ENCODE peak calls at places on chromosomes 3 and 15, in seven cellular contexts. One of them, this sample, is unnamed. For H3K4me1, the result is how much of the 10 kb centered on the place peaks cover.

GRCh38 chr3:56086355-56086754 is 381.9 kb downstream of the ERC2 start:
- DNase-seq in upper lobe of right lung: no peak
- DNase-seq in CD8-positive, alpha-beta T cell: no peak
- DNase-seq in adrenal gland: no peak
- DNase-seq in Peyer's patch: no peak
- DNase-seq in ascending aorta: no peak
- DNase-seq in transverse colon: no peak
- DNase-seq in this sample: no peak

GRCh38 chr3:13879946-13880810 is at the start of gene WNT7A:
- DNase-seq in upper lobe of right lung: peak
- DNase-seq in ascending aorta: no peak
- DNase-seq in adrenal gland: no peak
- DNase-seq in transverse colon: no peak
- DNase-seq in Peyer's patch: no peak
- DNase-seq in CD8-positive, alpha-beta T cell: no peak
- DNase-seq in this sample: peak

GRCh38 chr15:88393719-88394519 is 73.3 kb downstream of the MRPL46 start:
- DNase-seq in adrenal gland: no peak
- DNase-seq in CD8-positive, alpha-beta T cell: no peak
- DNase-seq in Peyer's patch: no peak
- DNase-seq in ascending aorta: no peak
- DNase-seq in upper lobe of right lung: no peak
- DNase-seq in transverse colon: no peak
- DNase-seq in this sample: no peak

GRCh38 chr3:72265250-72265649 is 480.3 kb upstream of the PROK2 start:
- DNase-seq in adrenal gland: no peak
- DNase-seq in upper lobe of right lung: no peak
- DNase-seq in transverse colon: no peak
- DNase-seq in ascending aorta: no peak
- DNase-seq in Peyer's patch: no peak
- DNase-seq in CD8-positive, alpha-beta T cell: no peak
- DNase-seq in this sample: no peak

GRCh38 chr3:175005881-175006280 is 146.7 kb downstream of the NAALADL2 start:
- DNase-seq in transverse colon: no peak
- DNase-seq in CD8-positive, alpha-beta T cell: no peak
- DNase-seq in ascending aorta: no peak
- DNase-seq in adrenal gland: no peak
- DNase-seq in upper lobe of right lung: no peak
- DNase-seq in Peyer's patch: no peak
- DNase-seq in this sample: no peak

GRCh38 chr15:38996111-38996541 is 431.5 kb upstream of the RASGRP1 start:
- DNase-seq in CD8-positive, alpha-beta T cell: no peak
- DNase-seq in Peyer's patch: no peak
- DNase-seq in ascending aorta: no peak
- DNase-seq in adrenal gland: no peak
- DNase-seq in upper lobe of right lung: no peak
- DNase-seq in transverse colon: no peak
- DNase-seq in this sample: no peak

GRCh38 chr3:148992027-148992634 is 791 bp downstream of the GYG1 start:
- DNase-seq in adrenal gland: peak
- DNase-seq in ascending aorta: peak
- DNase-seq in Peyer's patch: peak
- DNase-seq in upper lobe of right lung: peak
- DNase-seq in transverse colon: peak
- DNase-seq in CD8-positive, alpha-beta T cell: no peak
- DNase-seq in this sample: no peak

GRCh38 chr15:69908518-69909420 is 188.9 kb downstream of the TLE3 start:
- DNase-seq in transverse colon: no peak
- DNase-seq in upper lobe of right lung: no peak
- DNase-seq in Peyer's patch: no peak
- DNase-seq in CD8-positive, alpha-beta T cell: no peak
- DNase-seq in adrenal gland: no peak
- DNase-seq in ascending aorta: no peak
- DNase-seq in this sample: no peak

GRCh38 chr3:174355505-174355904 is 503.6 kb upstream of the NAALADL2 start:
- DNase-seq in ascending aorta: no peak
- DNase-seq in CD8-positive, alpha-beta T cell: no peak
- DNase-seq in transverse colon: no peak
- DNase-seq in upper lobe of right lung: no peak
- DNase-seq in adrenal gland: no peak
- DNase-seq in Peyer's patch: no peak
- DNase-seq in this sample: no peak

GRCh38 chr3:142218703-142219102 is 6.7 kb downstream of the GK5 start:
- DNase-seq in ascending aorta: no peak
- DNase-seq in transverse colon: no peak
- DNase-seq in Peyer's patch: no peak
- DNase-seq in upper lobe of right lung: no peak
- DNase-seq in CD8-positive, alpha-beta T cell: no peak
- DNase-seq in adrenal gland: no peak
- DNase-seq in this sample: no peak

GRCh38 chr3:25297667-25298585 is 130.1 kb upstream of the RARB start:
- DNase-seq in upper lobe of right lung: no peak
- DNase-seq in ascending aorta: no peak
- DNase-seq in adrenal gland: no peak
- DNase-seq in CD8-positive, alpha-beta T cell: no peak
- DNase-seq in transverse colon: no peak
- DNase-seq in Peyer's patch: no peak
- DNase-seq in this sample: no peak

GRCh38 chr3:175258763-175259162 is 399.6 kb downstream of the NAALADL2 start:
- DNase-seq in Peyer's patch: no peak
- DNase-seq in CD8-positive, alpha-beta T cell: no peak
- DNase-seq in upper lobe of right lung: no peak
- DNase-seq in adrenal gland: no peak
- DNase-seq in ascending aorta: no peak
- DNase-seq in transverse colon: no peak
- DNase-seq in this sample: no peak

GRCh38 chr3:66565301-66565700 is 64.5 kb upstream of the LRIG1 start:
- DNase-seq in adrenal gland: no peak
- DNase-seq in ascending aorta: no peak
- DNase-seq in upper lobe of right lung: no peak
- DNase-seq in CD8-positive, alpha-beta T cell: no peak
- DNase-seq in Peyer's patch: no peak
- DNase-seq in transverse colon: no peak
- DNase-seq in this sample: no peak

GRCh38 chr15:56369234-56369633 is 4.0 kb downstream of the TEX9 start:
- DNase-seq in CD8-positive, alpha-beta T cell: no peak
- DNase-seq in upper lobe of right lung: no peak
- DNase-seq in transverse colon: no peak
- DNase-seq in Peyer's patch: no peak
- DNase-seq in ascending aorta: no peak
- DNase-seq in adrenal gland: no peak
- DNase-seq in this sample: no peak

GRCh38 chr15:34620122-34620521 is 36.7 kb upstream of the GOLGA8B start:
- DNase-seq in ascending aorta: no peak
- DNase-seq in CD8-positive, alpha-beta T cell: no peak
- DNase-seq in Peyer's patch: no peak
- DNase-seq in adrenal gland: no peak
- DNase-seq in upper lobe of right lung: no peak
- DNase-seq in transverse colon: no peak
- DNase-seq in this sample: no peak

GRCh38 chr3:179454887-179455286 is 3.6 kb upstream of the GNB4 start:
- DNase-seq in ascending aorta: no peak
- DNase-seq in upper lobe of right lung: no peak
- DNase-seq in adrenal gland: no peak
- DNase-seq in CD8-positive, alpha-beta T cell: no peak
- DNase-seq in Peyer's patch: no peak
- DNase-seq in transverse colon: no peak
- DNase-seq in this sample: no peak

GRCh38 chr15:69616558-69616957 is 163.9 kb downstream of the RPLP1 start:
- DNase-seq in upper lobe of right lung: no peak
- DNase-seq in Peyer's patch: no peak
- DNase-seq in adrenal gland: no peak
- DNase-seq in ascending aorta: no peak
- DNase-seq in CD8-positive, alpha-beta T cell: no peak
- DNase-seq in transverse colon: no peak
- DNase-seq in this sample: no peak

GRCh38 chr15:57656434-57656833 is 50.1 kb upstream of the POLR2M start:
- DNase-seq in CD8-positive, alpha-beta T cell: no peak
- DNase-seq in Peyer's patch: no peak
- DNase-seq in upper lobe of right lung: no peak
- DNase-seq in adrenal gland: no peak
- DNase-seq in ascending aorta: no peak
- DNase-seq in transverse colon: no peak
- DNase-seq in this sample: no peak

DNA sequence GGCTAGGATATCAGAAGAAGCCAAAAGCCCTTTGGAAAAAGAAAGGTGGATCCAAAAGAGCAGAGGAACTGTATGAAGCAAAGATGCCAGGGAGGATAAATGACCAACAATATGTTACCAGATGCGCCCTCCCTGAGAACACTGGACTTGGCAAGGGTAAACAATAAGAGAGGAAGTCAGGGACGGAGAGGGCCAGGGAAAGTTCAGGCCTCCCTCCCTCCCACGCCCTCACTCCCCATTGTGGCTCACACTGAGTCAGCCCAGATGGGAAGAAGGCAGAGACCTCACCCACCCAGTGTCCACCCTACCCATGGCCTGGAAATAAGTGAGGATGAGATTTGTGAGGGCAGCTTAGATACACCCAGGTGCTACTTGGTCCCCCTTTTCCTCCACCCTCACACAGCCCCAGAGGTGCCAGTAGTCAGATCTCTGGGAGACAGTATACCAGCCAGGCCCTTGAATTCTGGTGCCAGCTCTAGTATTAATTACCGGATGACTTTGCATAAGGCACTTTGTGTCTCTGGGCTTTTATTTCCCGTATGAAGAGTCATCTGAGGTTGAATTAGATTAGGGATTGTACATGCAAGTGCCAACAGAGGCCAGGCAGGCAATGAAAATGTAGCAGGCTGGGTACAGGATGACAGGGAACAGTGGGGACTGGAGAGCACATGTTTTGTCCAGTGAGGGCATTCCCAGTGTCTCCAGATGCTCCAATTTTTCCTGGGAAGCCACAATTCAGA is 35.1 kb upstream of the FRMD4B start:
- DNase-seq in adrenal gland: no peak
- DNase-seq in Peyer's patch: no peak
- DNase-seq in transverse colon: no peak
- DNase-seq in upper lobe of right lung: peak
- DNase-seq in CD8-positive, alpha-beta T cell: no peak
- DNase-seq in ascending aorta: peak
- DNase-seq in this sample: no peak
- H3K27ac ChIP-seq in adrenal gland: no peak
- H3K27ac ChIP-seq in Peyer's patch: no peak
- H3K27ac ChIP-seq in transverse colon: no peak
- H3K27ac ChIP-seq in upper lobe of right lung: peak
- H3K27ac ChIP-seq in CD8-positive, alpha-beta T cell: no peak
- H3K27ac ChIP-seq in ascending aorta: no peak
- H3K27ac ChIP-seq in this sample: peak

GRCh38 chr15:99121691-99122410 is 17.0 kb downstream of the SYNM start:
- DNase-seq in ascending aorta: no peak
- DNase-seq in CD8-positive, alpha-beta T cell: no peak
- DNase-seq in Peyer's patch: no peak
- DNase-seq in adrenal gland: no peak
- DNase-seq in transverse colon: no peak
- DNase-seq in upper lobe of right lung: no peak
- DNase-seq in this sample: no peak

GRCh38 chr15:99125061-99125990 is 20.4 kb downstream of the SYNM start:
- DNase-seq in transverse colon: no peak
- DNase-seq in Peyer's patch: no peak
- DNase-seq in adrenal gland: no peak
- DNase-seq in upper lobe of right lung: no peak
- DNase-seq in ascending aorta: peak
- DNase-seq in CD8-positive, alpha-beta T cell: no peak
- DNase-seq in this sample: no peak

GRCh38 chr15:99122831-99123705 is 18.2 kb downstream of the SYNM start:
- DNase-seq in CD8-positive, alpha-beta T cell: no peak
- DNase-seq in Peyer's patch: no peak
- DNase-seq in transverse colon: no peak
- DNase-seq in adrenal gland: no peak
- DNase-seq in ascending aorta: no peak
- DNase-seq in upper lobe of right lung: no peak
- DNase-seq in this sample: peak

GRCh38 chr15:99124641-99125040 is 19.8 kb downstream of the SYNM start:
- DNase-seq in transverse colon: no peak
- DNase-seq in adrenal gland: no peak
- DNase-seq in upper lobe of right lung: no peak
- DNase-seq in ascending aorta: peak
- DNase-seq in CD8-positive, alpha-beta T cell: no peak
- DNase-seq in Peyer's patch: no peak
- DNase-seq in this sample: no peak

GRCh38 chr15:99123706-99124451 is 19.0 kb downstream of the SYNM start:
- DNase-seq in Peyer's patch: peak
- DNase-seq in CD8-positive, alpha-beta T cell: no peak
- DNase-seq in transverse colon: peak
- DNase-seq in upper lobe of right lung: peak
- DNase-seq in adrenal gland: peak
- DNase-seq in ascending aorta: peak
- DNase-seq in this sample: peak
- H3K4me1 ChIP-seq in Peyer's patch: under half
- H3K4me1 ChIP-seq in CD8-positive, alpha-beta T cell: under half
- H3K4me1 ChIP-seq in transverse colon: under half
- H3K4me1 ChIP-seq in upper lobe of right lung: under half
- H3K4me1 ChIP-seq in adrenal gland: under half
- H3K4me1 ChIP-seq in ascending aorta: under half
- H3K4me1 ChIP-seq in this sample: under half

GRCh38 chr3:116192464-116192863 is 252.8 kb downstream of the LSAMP start:
- DNase-seq in upper lobe of right lung: no peak
- DNase-seq in transverse colon: no peak
- DNase-seq in CD8-positive, alpha-beta T cell: no peak
- DNase-seq in adrenal gland: no peak
- DNase-seq in ascending aorta: no peak
- DNase-seq in Peyer's patch: no peak
- DNase-seq in this sample: no peak

GRCh38 chr3:116186128-116186527 is 259.2 kb downstream of the LSAMP start:
- DNase-seq in upper lobe of right lung: no peak
- DNase-seq in CD8-positive, alpha-beta T cell: no peak
- DNase-seq in transverse colon: no peak
- DNase-seq in Peyer's patch: no peak
- DNase-seq in adrenal gland: no peak
- DNase-seq in ascending aorta: no peak
- DNase-seq in this sample: no peak

GRCh38 chr3:116190095-116190494 is 255.2 kb downstream of the LSAMP start:
- DNase-seq in upper lobe of right lung: no peak
- DNase-seq in Peyer's patch: no peak
- DNase-seq in CD8-positive, alpha-beta T cell: no peak
- DNase-seq in transverse colon: no peak
- DNase-seq in adrenal gland: no peak
- DNase-seq in ascending aorta: no peak
- DNase-seq in this sample: no peak

GRCh38 chr3:116188231-116188785 is 257.0 kb downstream of the LSAMP start:
- DNase-seq in Peyer's patch: no peak
- DNase-seq in upper lobe of right lung: no peak
- DNase-seq in ascending aorta: no peak
- DNase-seq in transverse colon: no peak
- DNase-seq in adrenal gland: no peak
- DNase-seq in CD8-positive, alpha-beta T cell: no peak
- DNase-seq in this sample: no peak
- H3K27ac ChIP-seq in Peyer's patch: no peak
- H3K27ac ChIP-seq in upper lobe of right lung: no peak
- H3K27ac ChIP-seq in ascending aorta: no peak
- H3K27ac ChIP-seq in transverse colon: no peak
- H3K27ac ChIP-seq in adrenal gland: no peak
- H3K27ac ChIP-seq in CD8-positive, alpha-beta T cell: no peak
- H3K27ac ChIP-seq in this sample: no peak

DNA sequence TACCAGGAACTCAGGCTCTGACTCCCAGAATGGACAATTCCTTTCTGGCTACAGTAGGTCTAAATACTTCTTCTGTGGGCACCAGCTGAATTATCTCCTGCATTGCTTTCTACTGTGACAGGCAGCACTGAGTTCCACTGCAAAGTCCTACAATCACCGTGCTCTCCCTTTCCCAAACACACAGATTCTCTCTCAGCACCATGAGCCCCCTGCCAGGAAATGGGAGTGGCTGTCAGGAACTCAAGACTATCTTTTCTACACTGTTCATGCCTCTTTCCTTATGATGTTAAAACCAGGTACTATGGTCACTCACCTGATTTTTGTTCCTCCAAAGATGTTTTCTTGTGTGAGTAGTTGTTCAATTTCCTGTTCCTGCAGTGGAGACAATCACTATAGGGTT is 383.4 kb downstream of the EPHA6 start:
- DNase-seq in transverse colon: no peak
- DNase-seq in adrenal gland: no peak
- DNase-seq in Peyer's patch: no peak
- DNase-seq in upper lobe of right lung: no peak
- DNase-seq in CD8-positive, alpha-beta T cell: no peak
- DNase-seq in ascending aorta: no peak
- DNase-seq in this sample: no peak
- H3K4me1 ChIP-seq in transverse colon: under half
- H3K4me1 ChIP-seq in adrenal gland: under half
- H3K4me1 ChIP-seq in Peyer's patch: under half
- H3K4me1 ChIP-seq in upper lobe of right lung: under half
- H3K4me1 ChIP-seq in CD8-positive, alpha-beta T cell: under half
- H3K4me1 ChIP-seq in ascending aorta: under half
- H3K4me1 ChIP-seq in this sample: under half